ENCODE peak calls at places on chromosomes 11 and 22, in five cellular contexts. W is transverse colon; T is breast epithelium; A is CD8-positive, alpha-beta T cell; Y is IMR-90. G is an unnamed sample.

GRCh38 chr22:17570851-17571631 is 7.7 kb downstream of the SLC25A18 start:
- DNase-seq in W (peak; percentile 76), T (peak; percentile 72), A (no peak), Y (peak; percentile 83), G (peak; percentile 71)

GRCh38 chr11:92154611-92155010 is 70.0 kb upstream of the FAT3 start:
- DNase-seq in W (no peak), T (no peak), A (no peak), Y (no peak), G (no peak)

GRCh38 chr11:100774859-100775258 is 87.8 kb downstream of the ARHGAP42 start:
- DNase-seq in W (no peak), T (no peak), A (no peak), Y (no peak), G (no peak)

GRCh38 chr11:12842933-12843636 is 166.0 kb upstream of the RASSF10 start:
- DNase-seq in W (no peak), T (no peak), A (no peak), Y (no peak), G (no peak)

GRCh38 chr11:84721561-84721961 is 905.6 kb downstream of the DLG2 start:
- DNase-seq in W (no peak), T (no peak), A (no peak), Y (no peak), G (no peak)

GRCh38 chr11:61657566-61657965 is 22.6 kb upstream of the DAGLA start:
- DNase-seq in W (no peak), T (peak; percentile 48), A (no peak), Y (no peak), G (no peak)

GRCh38 chr11:18046116-18046777 is at the start of gene TPH1:
- DNase-seq in W (peak; percentile 34), T (no peak), A (no peak), Y (peak; percentile 36), G (peak; percentile 67)

GRCh38 chr11:111403021-111403725 is 24.1 kb upstream of the POU2AF1 start:
- DNase-seq in W (no peak), T (no peak), A (no peak), Y (no peak), G (no peak)

GRCh38 chr11:9004310-9004945 is 627 bp upstream of the NRIP3 start:
- DNase-seq in W (peak; percentile 23), T (no peak), A (no peak), Y (no peak), G (peak; percentile 55)

GRCh38 chr11:103601230-103601846 is 435.1 kb upstream of the DDI1 start:
- DNase-seq in W (no peak), T (no peak), A (no peak), Y (peak; percentile 74), G (no peak)

GRCh38 chr22:35743466-35743865 is 25.8 kb downstream of the APOL5 start:
- DNase-seq in W (no peak), T (no peak), A (no peak), Y (peak; percentile 19), G (no peak)

GRCh38 chr11:26778000-26778757 is 56.3 kb upstream of the SLC5A12 start:
- DNase-seq in W (no peak), T (no peak), A (no peak), Y (peak; percentile 81), G (no peak)

GRCh38 chr22:24507742-24508141 is 12.6 kb downstream of the UPB1 start:
- DNase-seq in W (no peak), T (no peak), A (no peak), Y (no peak), G (no peak)

GRCh38 chr11:1480191-1480554 is 6.4 kb downstream of the MOB2 start:
- DNase-seq in W (no peak), T (no peak), A (no peak), Y (no peak), G (peak; percentile 13)

GRCh38 chr11:1480555-1481482 is 5.8 kb downstream of the MOB2 start:
- DNase-seq in W (no peak), T (no peak), A (no peak), Y (no peak), G (peak; percentile 43)

GRCh38 chr11:1482581-1483444 is 3.8 kb downstream of the MOB2 start:
- DNase-seq in W (no peak), T (no peak), A (no peak), Y (no peak), G (peak; percentile 67)

GRCh38 chr11:1481861-1482441 is 4.6 kb downstream of the MOB2 start:
- DNase-seq in W (no peak), T (no peak), A (no peak), Y (no peak), G (peak; percentile 44)

DNA sequence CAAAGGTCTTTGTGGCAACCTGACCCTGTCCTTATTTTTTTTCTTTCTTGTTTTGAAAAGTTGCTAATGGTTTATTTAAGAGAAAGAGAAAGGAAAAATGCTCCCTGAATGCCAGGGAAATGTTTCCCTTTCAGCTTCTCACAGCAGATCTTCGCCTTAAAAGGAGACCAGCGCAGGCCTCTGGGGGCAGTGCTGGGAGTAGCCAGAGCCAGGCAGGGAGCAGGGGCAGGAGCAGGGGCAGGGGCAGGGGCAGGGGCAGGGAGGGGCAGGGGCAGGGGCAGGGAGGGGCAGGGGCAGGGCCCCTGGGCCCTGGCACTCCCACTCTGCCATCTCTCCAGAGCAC is 5.1 kb downstream of the MOB2 start:
- DNase-seq in W (no peak), T (no peak), A (no peak), Y (no peak), G (peak; percentile 39)
- H3K4me1 ChIP-seq in W (peaks cover 37% of the 10 kb centered on the region), T (peaks cover 7% of the 10 kb centered on the region), A (peaks cover 10% of the 10 kb centered on the region), Y (peaks cover 4% of the 10 kb centered on the region), G (peaks cover 48% of the 10 kb centered on the region)

DNA sequence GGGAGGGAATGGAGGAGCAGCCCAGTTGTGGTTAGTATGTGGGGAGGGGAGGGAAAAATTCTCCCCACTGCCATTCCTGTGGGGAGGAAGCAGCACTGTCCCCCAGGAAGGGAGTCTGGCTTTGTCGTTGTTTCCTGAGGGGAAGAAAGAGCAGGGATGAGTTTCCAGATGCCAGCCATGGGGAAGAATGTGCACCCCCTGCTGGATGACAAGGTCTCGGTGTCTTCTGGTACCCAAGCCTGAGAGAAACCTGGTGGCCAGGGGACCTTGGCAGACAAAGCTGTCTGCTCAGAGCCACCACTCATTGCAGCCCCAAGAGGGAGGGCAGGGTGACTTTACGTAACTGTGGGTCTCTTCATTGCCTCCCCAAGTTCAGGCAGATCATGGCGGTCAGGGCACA is 81.3 kb upstream of the CD82 start:
- DNase-seq in W (no peak), T (no peak), A (no peak), Y (peak; percentile 5), G (no peak)
- TF ChIP-seq CTCF in W (no peak), T (no peak), A (no peak), Y (peak; percentile 39), G (peak; percentile 24)

GRCh38 chr22:45055936-45056335 is 46.1 kb upstream of the PHF21B start:
- DNase-seq in W (no peak), T (no peak), A (no peak), Y (no peak), G (no peak)

GRCh38 chr22:45053094-45053493 is 43.3 kb upstream of the PHF21B start:
- DNase-seq in W (no peak), T (no peak), A (no peak), Y (no peak), G (no peak)

GRCh38 chr22:45051419-45051818 is 41.6 kb upstream of the PHF21B start:
- DNase-seq in W (no peak), T (no peak), A (no peak), Y (no peak), G (no peak)

GRCh38 chr22:45051946-45052345 is 42.1 kb upstream of the PHF21B start:
- DNase-seq in W (no peak), T (no peak), A (no peak), Y (no peak), G (no peak)

GRCh38 chr22:45053571-45053970 is 43.8 kb upstream of the PHF21B start:
- DNase-seq in W (no peak), T (no peak), A (no peak), Y (no peak), G (no peak)
- H3K27me3 ChIP-seq in W (peaks cover 9% of the 10 kb centered on the region), T (peaks cover 28% of the 10 kb centered on the region), A (no peaks in the 10 kb centered on the region), Y (peaks cover 32% of the 10 kb centered on the region), G (peaks cover 31% of the 10 kb centered on the region)

GRCh38 chr11:88171982-88172381 is 3.3 kb downstream of the RAB38 start:
- DNase-seq in W (no peak), T (no peak), A (no peak), Y (no peak), G (no peak)

GRCh38 chr11:88178211-88178610 is 3.0 kb upstream of the RAB38 start:
- DNase-seq in W (no peak), T (no peak), A (no peak), Y (peak; percentile 32), G (no peak)

GRCh38 chr11:88175707-88176066 is 444 bp upstream of the RAB38 start:
- DNase-seq in W (no peak), T (no peak), A (no peak), Y (peak; percentile 7), G (no peak)

GRCh38 chr11:88174627-88175003 is 628 bp downstream of the RAB38 start:
- DNase-seq in W (peak; percentile 74), T (peak; percentile 58), A (peak; percentile 15), Y (peak; percentile 86), G (peak; percentile 83)

DNA sequence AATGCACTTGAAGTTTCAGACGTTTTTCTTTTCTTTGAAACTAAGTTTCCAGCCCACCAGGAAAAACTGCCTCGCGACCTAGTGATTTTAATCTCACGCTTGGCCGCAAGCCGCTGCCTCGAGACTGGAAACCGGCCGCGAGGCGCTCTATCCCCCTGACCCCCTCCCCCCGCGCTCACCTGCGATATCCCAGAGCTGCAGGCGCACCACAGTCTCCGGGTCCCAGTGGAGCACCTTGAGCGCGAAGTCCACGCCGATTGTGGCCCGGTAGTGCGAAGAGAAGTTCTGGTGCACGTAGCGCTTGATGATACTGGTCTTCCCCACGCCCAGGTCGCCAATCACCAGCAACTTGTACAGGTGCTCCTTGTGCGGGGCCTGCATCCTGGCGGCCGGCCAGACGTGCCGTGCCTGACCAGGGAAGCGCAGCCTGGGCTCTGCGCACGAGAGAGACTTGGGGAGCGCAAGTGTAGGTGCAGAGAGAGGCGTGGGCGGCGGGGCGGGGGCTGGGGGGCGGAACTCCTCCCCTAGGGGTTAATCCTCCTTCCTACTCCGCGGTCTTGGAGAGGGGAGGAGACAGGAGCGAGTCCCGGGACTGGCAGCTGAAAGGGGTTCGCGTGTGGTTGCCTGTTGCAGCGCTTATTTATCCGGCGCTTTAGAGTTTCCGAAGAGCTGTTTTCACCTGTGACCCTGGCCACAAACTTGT is at the start of gene RAB38:
- DNase-seq in W (peak; percentile 58), T (peak; percentile 51), A (peak; percentile 10), Y (peak; percentile 21), G (peak; percentile 78)
- H3K4me1 ChIP-seq in W (peaks cover 12% of the 10 kb centered on the region), T (no peaks in the 10 kb centered on the region), A (peaks cover 3% of the 10 kb centered on the region), Y (peaks cover 2% of the 10 kb centered on the region), G (peaks cover 4% of the 10 kb centered on the region)

G was measured in lower lobe of right lung.